ENCODE peak calls at places on chromosomes 13 and 19, in ten cellular contexts. One of them, this sample, is unnamed.

GRCh38 chr13:99856021-99856420 is 115.5 kb downstream of the ZIC5 start:
- DNase-seq in sciatic nerve: no peak
- DNase-seq in HFFc6: no peak
- DNase-seq in D341Med: no peak
- DNase-seq in neural crest cell: no peak
- DNase-seq in Peyer's patch: no peak
- DNase-seq in activated T-helper 1 cell treated with Interleukin-2 at 50 U/mL for 16 hours: no peak
- DNase-seq in activated naive CD4-positive, alpha-beta T cell treated with anti-CD3 and anti-CD28 coated beads for 36 hours: no peak
- DNase-seq in midbrain: no peak
- DNase-seq in left lung: no peak
- DNase-seq in this sample: no peak

GRCh38 chr13:44174769-44175425 is 198.7 kb upstream of the SERP2 start:
- DNase-seq in activated T-helper 1 cell treated with Interleukin-2 at 50 U/mL for 16 hours: no peak
- DNase-seq in D341Med: no peak
- DNase-seq in neural crest cell: no peak
- DNase-seq in activated naive CD4-positive, alpha-beta T cell treated with anti-CD3 and anti-CD28 coated beads for 36 hours: no peak
- DNase-seq in sciatic nerve: no peak
- DNase-seq in Peyer's patch: no peak
- DNase-seq in midbrain: no peak
- DNase-seq in HFFc6: peak; percentile 79
- DNase-seq in left lung: no peak
- DNase-seq in this sample: no peak

GRCh38 chr19:1253514-1254080 is 5.2 kb downstream of the MIDN start:
- DNase-seq in midbrain: no peak
- DNase-seq in D341Med: no peak
- DNase-seq in sciatic nerve: no peak
- DNase-seq in neural crest cell: no peak
- DNase-seq in HFFc6: no peak
- DNase-seq in activated T-helper 1 cell treated with Interleukin-2 at 50 U/mL for 16 hours: no peak
- DNase-seq in left lung: no peak
- DNase-seq in Peyer's patch: no peak
- DNase-seq in activated naive CD4-positive, alpha-beta T cell treated with anti-CD3 and anti-CD28 coated beads for 36 hours: no peak
- DNase-seq in this sample: no peak

GRCh38 chr19:36009220-36009619 is 607 bp upstream of the SYNE4 start:
- DNase-seq in D341Med: peak; percentile 79
- DNase-seq in Peyer's patch: peak; percentile 34
- DNase-seq in sciatic nerve: peak; percentile 85
- DNase-seq in midbrain: peak; percentile 54
- DNase-seq in neural crest cell: peak; percentile 49
- DNase-seq in left lung: peak; percentile 93
- DNase-seq in activated T-helper 1 cell treated with Interleukin-2 at 50 U/mL for 16 hours: peak; percentile 22
- DNase-seq in HFFc6: peak; percentile 32
- DNase-seq in activated naive CD4-positive, alpha-beta T cell treated with anti-CD3 and anti-CD28 coated beads for 36 hours: peak; percentile 50
- DNase-seq in this sample: peak; percentile 35

GRCh38 chr19:16714702-16715294 is 4.8 kb upstream of the NWD1 start:
- DNase-seq in sciatic nerve: peak; percentile 65
- DNase-seq in Peyer's patch: peak; percentile 44
- DNase-seq in left lung: peak; percentile 85
- DNase-seq in midbrain: peak; percentile 52
- DNase-seq in activated T-helper 1 cell treated with Interleukin-2 at 50 U/mL for 16 hours: no peak
- DNase-seq in neural crest cell: peak; percentile 66
- DNase-seq in HFFc6: peak; percentile 6
- DNase-seq in D341Med: peak; percentile 80
- DNase-seq in activated naive CD4-positive, alpha-beta T cell treated with anti-CD3 and anti-CD28 coated beads for 36 hours: peak; percentile 71
- DNase-seq in this sample: peak; percentile 12

GRCh38 chr13:66264976-66265375 is 965.2 kb downstream of the PCDH9 start:
- DNase-seq in D341Med: no peak
- DNase-seq in left lung: no peak
- DNase-seq in activated naive CD4-positive, alpha-beta T cell treated with anti-CD3 and anti-CD28 coated beads for 36 hours: no peak
- DNase-seq in midbrain: no peak
- DNase-seq in activated T-helper 1 cell treated with Interleukin-2 at 50 U/mL for 16 hours: no peak
- DNase-seq in neural crest cell: no peak
- DNase-seq in Peyer's patch: no peak
- DNase-seq in sciatic nerve: no peak
- DNase-seq in HFFc6: no peak
- DNase-seq in this sample: no peak

GRCh38 chr13:99307648-99308339 is 595 bp upstream of the GPR183 start:
- DNase-seq in D341Med: no peak
- DNase-seq in activated naive CD4-positive, alpha-beta T cell treated with anti-CD3 and anti-CD28 coated beads for 36 hours: peak; percentile 89
- DNase-seq in left lung: no peak
- DNase-seq in activated T-helper 1 cell treated with Interleukin-2 at 50 U/mL for 16 hours: no peak
- DNase-seq in sciatic nerve: no peak
- DNase-seq in midbrain: no peak
- DNase-seq in Peyer's patch: peak; percentile 50
- DNase-seq in neural crest cell: no peak
- DNase-seq in HFFc6: peak; percentile 83
- DNase-seq in this sample: no peak

GRCh38 chr13:23956106-23956505 is 58.8 kb upstream of the C1QTNF9B start:
- DNase-seq in midbrain: no peak
- DNase-seq in neural crest cell: no peak
- DNase-seq in sciatic nerve: no peak
- DNase-seq in Peyer's patch: no peak
- DNase-seq in activated T-helper 1 cell treated with Interleukin-2 at 50 U/mL for 16 hours: no peak
- DNase-seq in D341Med: no peak
- DNase-seq in activated naive CD4-positive, alpha-beta T cell treated with anti-CD3 and anti-CD28 coated beads for 36 hours: peak; percentile 64
- DNase-seq in left lung: no peak
- DNase-seq in HFFc6: peak; percentile 41
- DNase-seq in this sample: no peak

GRCh38 chr19:32651729-32652140 is 23.2 kb downstream of the ANKRD27 start:
- DNase-seq in D341Med: peak; percentile 67
- DNase-seq in neural crest cell: peak; percentile 34
- DNase-seq in activated T-helper 1 cell treated with Interleukin-2 at 50 U/mL for 16 hours: no peak
- DNase-seq in left lung: no peak
- DNase-seq in sciatic nerve: no peak
- DNase-seq in midbrain: peak; percentile 70
- DNase-seq in HFFc6: no peak
- DNase-seq in Peyer's patch: no peak
- DNase-seq in activated naive CD4-positive, alpha-beta T cell treated with anti-CD3 and anti-CD28 coated beads for 36 hours: no peak
- DNase-seq in this sample: no peak

GRCh38 chr19:30490760-30491159 is 118.6 kb downstream of the ZNF536 start:
- DNase-seq in neural crest cell: no peak
- DNase-seq in Peyer's patch: no peak
- DNase-seq in left lung: no peak
- DNase-seq in midbrain: no peak
- DNase-seq in sciatic nerve: no peak
- DNase-seq in D341Med: no peak
- DNase-seq in HFFc6: no peak
- DNase-seq in activated naive CD4-positive, alpha-beta T cell treated with anti-CD3 and anti-CD28 coated beads for 36 hours: no peak
- DNase-seq in activated T-helper 1 cell treated with Interleukin-2 at 50 U/mL for 16 hours: no peak
- DNase-seq in this sample: no peak

GRCh38 chr19:48480151-48480475 is 10.9 kb downstream of the CYTH2 start:
- DNase-seq in sciatic nerve: peak; percentile 77
- DNase-seq in left lung: no peak
- DNase-seq in activated naive CD4-positive, alpha-beta T cell treated with anti-CD3 and anti-CD28 coated beads for 36 hours: peak; percentile 40
- DNase-seq in midbrain: peak; percentile 71
- DNase-seq in D341Med: no peak
- DNase-seq in Peyer's patch: peak; percentile 43
- DNase-seq in neural crest cell: no peak
- DNase-seq in activated T-helper 1 cell treated with Interleukin-2 at 50 U/mL for 16 hours: no peak
- DNase-seq in HFFc6: no peak
- DNase-seq in this sample: no peak

GRCh38 chr19:47258434-47258833 is 2.1 kb downstream of the CCDC9 start:
- DNase-seq in neural crest cell: no peak
- DNase-seq in D341Med: no peak
- DNase-seq in Peyer's patch: no peak
- DNase-seq in left lung: no peak
- DNase-seq in activated T-helper 1 cell treated with Interleukin-2 at 50 U/mL for 16 hours: no peak
- DNase-seq in sciatic nerve: no peak
- DNase-seq in HFFc6: no peak
- DNase-seq in activated naive CD4-positive, alpha-beta T cell treated with anti-CD3 and anti-CD28 coated beads for 36 hours: no peak
- DNase-seq in midbrain: no peak
- DNase-seq in this sample: no peak

GRCh38 chr13:92187378-92187989 is 789.1 kb downstream of the GPC5 start:
- DNase-seq in Peyer's patch: no peak
- DNase-seq in sciatic nerve: no peak
- DNase-seq in activated T-helper 1 cell treated with Interleukin-2 at 50 U/mL for 16 hours: no peak
- DNase-seq in HFFc6: peak; percentile 3
- DNase-seq in neural crest cell: peak; percentile 28
- DNase-seq in D341Med: peak; percentile 52
- DNase-seq in left lung: no peak
- DNase-seq in midbrain: no peak
- DNase-seq in activated naive CD4-positive, alpha-beta T cell treated with anti-CD3 and anti-CD28 coated beads for 36 hours: peak; percentile 20
- DNase-seq in this sample: no peak

GRCh38 chr19:13850910-13851753 is 25.8 kb upstream of the NANOS3 start:
- DNase-seq in sciatic nerve: peak; percentile 91
- DNase-seq in neural crest cell: no peak
- DNase-seq in HFFc6: peak; percentile 85
- DNase-seq in left lung: peak; percentile 93
- DNase-seq in activated T-helper 1 cell treated with Interleukin-2 at 50 U/mL for 16 hours: peak; percentile 70
- DNase-seq in midbrain: peak; percentile 22
- DNase-seq in D341Med: no peak
- DNase-seq in Peyer's patch: no peak
- DNase-seq in activated naive CD4-positive, alpha-beta T cell treated with anti-CD3 and anti-CD28 coated beads for 36 hours: peak; percentile 50
- DNase-seq in this sample: peak; percentile 71

GRCh38 chr19:58020129-58020528 is 13.7 kb upstream of the ZSCAN1 start:
- DNase-seq in activated naive CD4-positive, alpha-beta T cell treated with anti-CD3 and anti-CD28 coated beads for 36 hours: no peak
- DNase-seq in HFFc6: no peak
- DNase-seq in neural crest cell: no peak
- DNase-seq in activated T-helper 1 cell treated with Interleukin-2 at 50 U/mL for 16 hours: no peak
- DNase-seq in sciatic nerve: no peak
- DNase-seq in left lung: no peak
- DNase-seq in midbrain: no peak
- DNase-seq in D341Med: no peak
- DNase-seq in Peyer's patch: no peak
- DNase-seq in this sample: no peak

GRCh38 chr19:29873801-29874575 is 62.2 kb downstream of the CCNE1 start:
- DNase-seq in midbrain: no peak
- DNase-seq in sciatic nerve: no peak
- DNase-seq in D341Med: no peak
- DNase-seq in activated T-helper 1 cell treated with Interleukin-2 at 50 U/mL for 16 hours: no peak
- DNase-seq in activated naive CD4-positive, alpha-beta T cell treated with anti-CD3 and anti-CD28 coated beads for 36 hours: peak; percentile 13
- DNase-seq in Peyer's patch: no peak
- DNase-seq in neural crest cell: no peak
- DNase-seq in HFFc6: no peak
- DNase-seq in left lung: no peak
- DNase-seq in this sample: no peak

This sample was measured in T-helper 17 cell.